ENCODE peak calls at places on chromosome X, in six cellular contexts. One of them, this sample, is unnamed.

GRCh38 chrX:123745511-123745910 is 12.7 kb upstream of the THOC2 start:
- DNase-seq in GM12865: no peak
- DNase-seq in heart right ventricle: no peak
- DNase-seq in AG04450: no peak
- DNase-seq in iPS DF 6.9: no peak
- DNase-seq in ovary: no peak
- DNase-seq in this sample: no peak

GRCh38 chrX:148588649-148589310 is 88.4 kb downstream of the AFF2 start:
- DNase-seq in AG04450: no peak
- DNase-seq in ovary: no peak
- DNase-seq in GM12865: no peak
- DNase-seq in iPS DF 6.9: no peak
- DNase-seq in heart right ventricle: no peak
- DNase-seq in this sample: no peak

GRCh38 chrX:101009086-101009485 is 39.6 kb downstream of the ARL13A start:
- DNase-seq in AG04450: no peak
- DNase-seq in ovary: no peak
- DNase-seq in iPS DF 6.9: no peak
- DNase-seq in heart right ventricle: no peak
- DNase-seq in GM12865: no peak
- DNase-seq in this sample: no peak

GRCh38 chrX:24838624-24839023 is 144.9 kb downstream of the POLA1 start:
- DNase-seq in AG04450: no peak
- DNase-seq in GM12865: peak; percentile 26
- DNase-seq in iPS DF 6.9: no peak
- DNase-seq in heart right ventricle: no peak
- DNase-seq in ovary: no peak
- DNase-seq in this sample: peak; percentile 15

GRCh38 chrX:8647176-8647575 is 84.8 kb downstream of the ANOS1 start:
- DNase-seq in AG04450: no peak
- DNase-seq in GM12865: no peak
- DNase-seq in heart right ventricle: no peak
- DNase-seq in ovary: no peak
- DNase-seq in iPS DF 6.9: no peak
- DNase-seq in this sample: no peak

GRCh38 chrX:123504047-123504446 is 228.8 kb downstream of the THOC2 start:
- DNase-seq in AG04450: no peak
- DNase-seq in iPS DF 6.9: no peak
- DNase-seq in ovary: no peak
- DNase-seq in heart right ventricle: no peak
- DNase-seq in GM12865: no peak
- DNase-seq in this sample: no peak

GRCh38 chrX:7316887-7317286 is 168.9 kb upstream of the PUDP start:
- DNase-seq in ovary: no peak
- DNase-seq in AG04450: no peak
- DNase-seq in iPS DF 6.9: no peak
- DNase-seq in GM12865: no peak
- DNase-seq in heart right ventricle: no peak
- DNase-seq in this sample: no peak

GRCh38 chrX:10447577-10448214 is 172.7 kb downstream of the MID1 start:
- DNase-seq in GM12865: no peak
- DNase-seq in ovary: no peak
- DNase-seq in iPS DF 6.9: no peak
- DNase-seq in heart right ventricle: no peak
- DNase-seq in AG04450: no peak
- DNase-seq in this sample: no peak

GRCh38 chrX:22124098-22124497 is 92.0 kb downstream of the PHEX start:
- DNase-seq in heart right ventricle: no peak
- DNase-seq in ovary: no peak
- DNase-seq in GM12865: no peak
- DNase-seq in AG04450: no peak
- DNase-seq in iPS DF 6.9: no peak
- DNase-seq in this sample: no peak

GRCh38 chrX:130645955-130646583 is 244.3 kb downstream of the RBMX2 start:
- DNase-seq in AG04450: no peak
- DNase-seq in heart right ventricle: peak; percentile 15
- DNase-seq in GM12865: no peak
- DNase-seq in iPS DF 6.9: no peak
- DNase-seq in ovary: no peak
- DNase-seq in this sample: no peak

GRCh38 chrX:35339796-35340195 is 397.2 kb downstream of the FAM47B start:
- DNase-seq in iPS DF 6.9: no peak
- DNase-seq in ovary: no peak
- DNase-seq in AG04450: no peak
- DNase-seq in heart right ventricle: no peak
- DNase-seq in GM12865: no peak
- DNase-seq in this sample: no peak

GRCh38 chrX:132292753-132293152 is 73.5 kb upstream of the RAP2C start:
- DNase-seq in AG04450: peak; percentile 15
- DNase-seq in heart right ventricle: no peak
- DNase-seq in GM12865: peak; percentile 58
- DNase-seq in ovary: no peak
- DNase-seq in iPS DF 6.9: peak; percentile 5
- DNase-seq in this sample: peak; percentile 36

GRCh38 chrX:24846551-24847170 is 152.9 kb downstream of the POLA1 start:
- DNase-seq in GM12865: no peak
- DNase-seq in heart right ventricle: no peak
- DNase-seq in iPS DF 6.9: no peak
- DNase-seq in ovary: no peak
- DNase-seq in AG04450: no peak
- DNase-seq in this sample: no peak

GRCh38 chrX:151923648-151924047 is 11.0 kb downstream of the MAGEA4 start:
- DNase-seq in ovary: no peak
- DNase-seq in iPS DF 6.9: no peak
- DNase-seq in GM12865: no peak
- DNase-seq in heart right ventricle: no peak
- DNase-seq in AG04450: no peak
- DNase-seq in this sample: no peak

GRCh38 chrX:154695913-154696312 is 42.5 kb upstream of the CTAG2 start:
- DNase-seq in GM12865: no peak
- DNase-seq in heart right ventricle: no peak
- DNase-seq in ovary: no peak
- DNase-seq in iPS DF 6.9: no peak
- DNase-seq in AG04450: no peak
- DNase-seq in this sample: no peak

GRCh38 chrX:21875013-21875412 is 19.2 kb downstream of the YY2 start:
- DNase-seq in GM12865: no peak
- DNase-seq in iPS DF 6.9: no peak
- DNase-seq in AG04450: no peak
- DNase-seq in heart right ventricle: no peak
- DNase-seq in ovary: no peak
- DNase-seq in this sample: no peak

GRCh38 chrX:56995271-56995994 is at the start of gene SPIN3:
- DNase-seq in heart right ventricle: peak; percentile 82
- DNase-seq in iPS DF 6.9: peak; percentile 55
- DNase-seq in AG04450: no peak
- DNase-seq in ovary: peak; percentile 87
- DNase-seq in GM12865: peak; percentile 94
- DNase-seq in this sample: no peak

DNA sequence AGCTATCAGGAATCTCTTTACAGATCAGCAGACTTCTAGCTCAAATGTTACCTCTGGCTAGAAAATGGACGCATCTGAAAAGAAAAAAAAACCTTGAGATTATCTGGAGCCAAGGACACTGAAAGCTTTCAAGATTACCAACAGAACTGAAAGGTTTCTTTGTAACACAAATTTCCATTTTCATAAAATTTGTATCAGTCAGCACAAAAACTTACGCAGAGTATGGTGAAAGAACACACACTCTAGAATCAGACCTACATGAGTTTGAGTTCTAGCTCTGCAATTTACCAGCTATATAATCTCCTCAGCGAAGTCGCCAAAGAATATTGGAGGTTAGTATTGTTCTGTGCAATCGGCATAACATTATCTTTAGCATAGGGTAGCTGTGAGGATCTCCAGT is 1.8 kb downstream of the TAB3 start:
- DNase-seq in AG04450: no peak
- DNase-seq in GM12865: no peak
- DNase-seq in heart right ventricle: no peak
- DNase-seq in iPS DF 6.9: no peak
- DNase-seq in ovary: no peak
- DNase-seq in this sample: no peak
- H3K4me3 ChIP-seq in AG04450: no peak overlapping the region
- H3K4me3 ChIP-seq in GM12865: no peak overlapping the region
- H3K4me3 ChIP-seq in heart right ventricle: no peak overlapping the region
- H3K4me3 ChIP-seq in iPS DF 6.9: no peak overlapping the region
- H3K4me3 ChIP-seq in ovary: no peak overlapping the region
- H3K4me3 ChIP-seq in this sample: no peak overlapping the region

GRCh38 chrX:40434947-40435346 is 145.8 kb upstream of the ATP6AP2 start:
- DNase-seq in ovary: peak; percentile 53
- DNase-seq in GM12865: no peak
- DNase-seq in heart right ventricle: no peak
- DNase-seq in iPS DF 6.9: no peak
- DNase-seq in AG04450: no peak
- DNase-seq in this sample: no peak

GRCh38 chrX:40440841-40441240 is 139.9 kb upstream of the ATP6AP2 start:
- DNase-seq in heart right ventricle: no peak
- DNase-seq in iPS DF 6.9: no peak
- DNase-seq in ovary: no peak
- DNase-seq in AG04450: no peak
- DNase-seq in GM12865: no peak
- DNase-seq in this sample: no peak

GRCh38 chrX:40434443-40434842 is 146.3 kb upstream of the ATP6AP2 start:
- DNase-seq in iPS DF 6.9: no peak
- DNase-seq in GM12865: no peak
- DNase-seq in heart right ventricle: no peak
- DNase-seq in ovary: no peak
- DNase-seq in AG04450: no peak
- DNase-seq in this sample: no peak

GRCh38 chrX:40439625-40440532 is 140.9 kb upstream of the ATP6AP2 start:
- DNase-seq in heart right ventricle: no peak
- DNase-seq in AG04450: no peak
- DNase-seq in iPS DF 6.9: no peak
- DNase-seq in GM12865: no peak
- DNase-seq in ovary: no peak
- DNase-seq in this sample: peak; percentile 28

GRCh38 chrX:40437348-40437747 is 143.4 kb upstream of the ATP6AP2 start:
- DNase-seq in ovary: no peak
- DNase-seq in heart right ventricle: no peak
- DNase-seq in iPS DF 6.9: no peak
- DNase-seq in AG04450: no peak
- DNase-seq in GM12865: no peak
- DNase-seq in this sample: no peak
- H3K4me3 ChIP-seq in ovary: no peak overlapping the region
- H3K4me3 ChIP-seq in heart right ventricle: no peak overlapping the region
- H3K4me3 ChIP-seq in iPS DF 6.9: no peak overlapping the region
- H3K4me3 ChIP-seq in AG04450: no peak overlapping the region
- H3K4me3 ChIP-seq in GM12865: no peak overlapping the region
- H3K4me3 ChIP-seq in this sample: no peak overlapping the region

GRCh38 chrX:103729015-103729414 is 18.3 kb downstream of the TMEM31 start:
- DNase-seq in AG04450: no peak
- DNase-seq in heart right ventricle: no peak
- DNase-seq in iPS DF 6.9: no peak
- DNase-seq in ovary: no peak
- DNase-seq in GM12865: no peak
- DNase-seq in this sample: no peak
- H3K4me3 ChIP-seq in AG04450: no peak overlapping the region
- H3K4me3 ChIP-seq in heart right ventricle: no peak overlapping the region
- H3K4me3 ChIP-seq in iPS DF 6.9: no peak overlapping the region
- H3K4me3 ChIP-seq in ovary: no peak overlapping the region
- H3K4me3 ChIP-seq in GM12865: no peak overlapping the region
- H3K4me3 ChIP-seq in this sample: no peak overlapping the region

GRCh38 chrX:49308604-49309269 is 5.3 kb downstream of the GAGE10 start:
- DNase-seq in GM12865: no peak
- DNase-seq in iPS DF 6.9: no peak
- DNase-seq in heart right ventricle: no peak
- DNase-seq in ovary: peak; percentile 67
- DNase-seq in AG04450: no peak
- DNase-seq in this sample: no peak
- H3K4me3 ChIP-seq in GM12865: no peak overlapping the region
- H3K4me3 ChIP-seq in iPS DF 6.9: no peak overlapping the region
- H3K4me3 ChIP-seq in heart right ventricle: peak overlapping the region; percentile 48
- H3K4me3 ChIP-seq in ovary: peak overlapping the region; percentile 36
- H3K4me3 ChIP-seq in AG04450: no peak overlapping the region
- H3K4me3 ChIP-seq in this sample: no peak overlapping the region

GRCh38 chrX:54640103-54640428 is 110.0 kb downstream of the GNL3L start:
- DNase-seq in AG04450: no peak
- DNase-seq in iPS DF 6.9: no peak
- DNase-seq in GM12865: no peak
- DNase-seq in heart right ventricle: no peak
- DNase-seq in ovary: no peak
- DNase-seq in this sample: no peak
- H3K4me3 ChIP-seq in AG04450: peak overlapping the region; percentile 34
- H3K4me3 ChIP-seq in iPS DF 6.9: peak overlapping the region; percentile 79
- H3K4me3 ChIP-seq in GM12865: peak overlapping the region; percentile 69
- H3K4me3 ChIP-seq in heart right ventricle: peak overlapping the region; percentile 59
- H3K4me3 ChIP-seq in ovary: peak overlapping the region; percentile 36
- H3K4me3 ChIP-seq in this sample: peak overlapping the region; percentile 61

GRCh38 chrX:112839856-112840255 is 775 bp downstream of the AMOT start:
- DNase-seq in ovary: no peak
- DNase-seq in GM12865: no peak
- DNase-seq in iPS DF 6.9: no peak
- DNase-seq in AG04450: no peak
- DNase-seq in heart right ventricle: no peak
- DNase-seq in this sample: no peak

GRCh38 chrX:112840382-112841113 is at the start of gene AMOT:
- DNase-seq in heart right ventricle: peak; percentile 79
- DNase-seq in AG04450: no peak
- DNase-seq in GM12865: peak; percentile 53
- DNase-seq in ovary: peak; percentile 81
- DNase-seq in iPS DF 6.9: peak; percentile 41
- DNase-seq in this sample: peak; percentile 70

GRCh38 chrX:112844250-112844649 is 3.6 kb upstream of the AMOT start:
- DNase-seq in AG04450: no peak
- DNase-seq in ovary: no peak
- DNase-seq in GM12865: peak; percentile 28
- DNase-seq in heart right ventricle: no peak
- DNase-seq in iPS DF 6.9: no peak
- DNase-seq in this sample: no peak

GRCh38 chrX:112841114-112841819 is 636 bp upstream of the AMOT start:
- DNase-seq in GM12865: peak; percentile 80
- DNase-seq in iPS DF 6.9: no peak
- DNase-seq in ovary: peak; percentile 87
- DNase-seq in AG04450: peak; percentile 62
- DNase-seq in heart right ventricle: peak; percentile 80
- DNase-seq in this sample: peak; percentile 80

GRCh38 chrX:112841820-112842157 is 1.2 kb upstream of the AMOT start:
- DNase-seq in AG04450: no peak
- DNase-seq in ovary: no peak
- DNase-seq in heart right ventricle: no peak
- DNase-seq in GM12865: no peak
- DNase-seq in iPS DF 6.9: no peak
- DNase-seq in this sample: no peak
- H3K4me3 ChIP-seq in AG04450: peak overlapping the region; percentile 42
- H3K4me3 ChIP-seq in ovary: peak overlapping the region; percentile 24
- H3K4me3 ChIP-seq in heart right ventricle: peak overlapping the region; percentile 79
- H3K4me3 ChIP-seq in GM12865: no peak overlapping the region
- H3K4me3 ChIP-seq in iPS DF 6.9: no peak overlapping the region
- H3K4me3 ChIP-seq in this sample: peak overlapping the region; percentile 18

GRCh38 chrX:373641-374471 is 12.9 kb downstream of the PPP2R3B start:
- DNase-seq in AG04450: no peak
- DNase-seq in GM12865: no peak
- DNase-seq in ovary: no peak
- DNase-seq in heart right ventricle: peak; percentile 55
- DNase-seq in iPS DF 6.9: no peak
- DNase-seq in this sample: no peak
- H3K4me3 ChIP-seq in AG04450: peak overlapping the region; percentile 55
- H3K4me3 ChIP-seq in GM12865: no peak overlapping the region
- H3K4me3 ChIP-seq in ovary: peak overlapping the region; percentile 29
- H3K4me3 ChIP-seq in heart right ventricle: peak overlapping the region; percentile 55
- H3K4me3 ChIP-seq in iPS DF 6.9: peak overlapping the region; percentile 76
- H3K4me3 ChIP-seq in this sample: peak overlapping the region; percentile 51